ENCODE peak calls at places on chromosomes 13 and 19, in seven cellular contexts. H is NCI-H2081, Q is NCI-H1417, P is NCI-H1092 treated with DMSO at 0.1 percent for 48 hours, M is Caco-2, L is aorta, N is non-pigmented ciliary epithelial cell. O is an unnamed sample.

GRCh38 chr19:1315470-1316166 is 29.9 kb downstream of the EFNA2 start:
- DNase-seq in H (no peak), Q (peak), P (peak), M (peak), L (no peak), N (no peak), O (no peak)

GRCh38 chr19:14556662-14557188 is 15.1 kb downstream of the NDUFB7 start:
- DNase-seq in H (peak), Q (no peak), P (peak), M (peak), L (peak), N (no peak), O (peak)

GRCh38 chr13:37886879-37887278 is 17.3 kb upstream of the TRPC4 start:
- DNase-seq in H (no peak), Q (no peak), P (no peak), M (no peak), L (no peak), N (no peak), O (no peak)

GRCh38 chr19:2942928-2943640 is 1.7 kb downstream of the ZNF77 start:
- DNase-seq in H (no peak), Q (no peak), P (no peak), M (no peak), L (no peak), N (no peak), O (no peak)

GRCh38 chr13:27379694-27380596 is 44.5 kb upstream of the GTF3A start:
- DNase-seq in H (peak), Q (peak), P (peak), M (peak), L (peak), N (no peak), O (no peak)

GRCh38 chr19:49361438-49362047 is 673 bp downstream of the TEAD2 start:
- DNase-seq in H (no peak), Q (no peak), P (no peak), M (peak), L (peak), N (no peak), O (no peak)

GRCh38 chr19:38268539-38268938 is 4.2 kb downstream of the SPINT2 start:
- DNase-seq in H (no peak), Q (no peak), P (no peak), M (no peak), L (no peak), N (no peak), O (no peak)

GRCh38 chr19:2179095-2179494 is 15.4 kb downstream of the DOT1L start:
- DNase-seq in H (no peak), Q (no peak), P (no peak), M (no peak), L (no peak), N (no peak), O (no peak)

GRCh38 chr19:47112664-47113445 is 721 bp downstream of the ZC3H4 start:
- DNase-seq in H (peak), Q (peak), P (peak), M (peak), L (peak), N (peak), O (peak)

GRCh38 chr13:71864981-71865857 is 1.8 kb downstream of the DACH1 start:
- DNase-seq in H (peak), Q (peak), P (peak), M (peak), L (peak), N (no peak), O (no peak)

GRCh38 chr13:44710576-44710975 is 134.4 kb upstream of the TSC22D1 start:
- DNase-seq in H (no peak), Q (no peak), P (no peak), M (no peak), L (no peak), N (peak), O (no peak)